ENCODE peak calls at places on chromosomes 5 and 9, in nine cellular contexts. A, N, J, S, K, V, Y, H and Q are unnamed samples.

GRCh38 chr5:54792611-54793404 is 192.6 kb downstream of the ESM1 start:
- DNase-seq in A (no peak), N (no peak), J (no peak), S (no peak), K (peak), V (no peak), Y (no peak), H (no peak), Q (no peak)

GRCh38 chr5:137791387-137791786 is 37.2 kb upstream of the HNRNPA0 start:
- DNase-seq in A (no peak), N (no peak), J (no peak), S (no peak), K (no peak), V (no peak), Y (no peak), H (no peak), Q (no peak)

GRCh38 chr5:8013951-8014844 is 145.2 kb downstream of the MTRR start:
- DNase-seq in A (no peak), N (no peak), J (no peak), S (no peak), K (no peak), V (no peak), Y (no peak), H (no peak), Q (no peak)

GRCh38 chr5:9610969-9611368 is 19.2 kb downstream of the TAS2R1 start:
- DNase-seq in A (no peak), N (no peak), J (no peak), S (no peak), K (no peak), V (no peak), Y (no peak), H (no peak), Q (no peak)

GRCh38 chr5:179342577-179342976 is 2.7 kb downstream of the ADAMTS2 start:
- DNase-seq in A (no peak), N (no peak), J (no peak), S (no peak), K (peak), V (no peak), Y (peak), H (no peak), Q (peak)

GRCh38 chr5:160198148-160198545 is 31.2 kb upstream of the FABP6 start:
- DNase-seq in A (no peak), N (no peak), J (no peak), S (no peak), K (no peak), V (no peak), Y (no peak), H (no peak), Q (no peak)

GRCh38 chr9:129556576-129557191 is 64.2 kb downstream of the C9orf50 start:
- DNase-seq in A (no peak), N (no peak), J (no peak), S (no peak), K (no peak), V (no peak), Y (no peak), H (no peak), Q (no peak)

GRCh38 chr5:178240341-178240741 is 7.7 kb upstream of the PHYKPL start:
- DNase-seq in A (no peak), N (no peak), J (no peak), S (no peak), K (no peak), V (no peak), Y (peak), H (no peak), Q (no peak)

GRCh38 chr9:16509946-16510504 is 360.4 kb downstream of the BNC2 start:
- DNase-seq in A (no peak), N (no peak), J (no peak), S (no peak), K (peak), V (no peak), Y (no peak), H (no peak), Q (no peak)

GRCh38 chr9:135890190-135890861 is 17.0 kb downstream of the CAMSAP1 start:
- DNase-seq in A (no peak), N (peak), J (no peak), S (no peak), K (no peak), V (peak), Y (no peak), H (no peak), Q (no peak)

GRCh38 chr5:160166069-160166972 is 47.1 kb upstream of the PWWP2A start:
- DNase-seq in A (no peak), N (no peak), J (no peak), S (no peak), K (no peak), V (no peak), Y (no peak), H (no peak), Q (no peak)

GRCh38 chr9:136646827-136647711 is 15.6 kb upstream of the EGFL7 start:
- DNase-seq in A (no peak), N (peak), J (peak), S (no peak), K (no peak), V (no peak), Y (peak), H (peak), Q (no peak)

GRCh38 chr5:35129921-35130485 is 82.3 kb upstream of the AGXT2 start:
- DNase-seq in A (no peak), N (no peak), J (no peak), S (peak), K (peak), V (peak), Y (no peak), H (no peak), Q (no peak)

GRCh38 chr5:96091874-96092273 is 130.2 kb upstream of the ELL2 start:
- DNase-seq in A (no peak), N (no peak), J (no peak), S (no peak), K (no peak), V (no peak), Y (no peak), H (no peak), Q (no peak)

GRCh38 chr9:71904076-71904475 is 6.9 kb downstream of the ABHD17B start:
- DNase-seq in A (no peak), N (no peak), J (no peak), S (no peak), K (no peak), V (no peak), Y (no peak), H (no peak), Q (no peak)

GRCh38 chr5:128782446-128782845 is 182.8 kb upstream of the SLC27A6 start:
- DNase-seq in A (no peak), N (peak), J (peak), S (peak), K (peak), V (peak), Y (no peak), H (no peak), Q (peak)

GRCh38 chr5:136814621-136815378 is 449.5 kb upstream of the TRPC7 start:
- DNase-seq in A (no peak), N (no peak), J (no peak), S (peak), K (peak), V (no peak), Y (no peak), H (no peak), Q (peak)

GRCh38 chr5:165138261-165138660 is 1632.8 kb downstream of the MAT2B start:
- DNase-seq in A (no peak), N (no peak), J (no peak), S (no peak), K (no peak), V (no peak), Y (no peak), H (no peak), Q (no peak)

GRCh38 chr5:112529525-112529924 is 110.4 kb upstream of the EPB41L4A start:
- DNase-seq in A (no peak), N (no peak), J (no peak), S (no peak), K (peak), V (no peak), Y (no peak), H (no peak), Q (no peak)

GRCh38 chr5:31809037-31809910 is 170.3 kb downstream of the PDZD2 start:
- DNase-seq in A (peak), N (peak), J (peak), S (peak), K (peak), V (peak), Y (peak), H (peak), Q (peak)

GRCh38 chr5:77630246-77631165 is 8.0 kb downstream of the OTP start:
- DNase-seq in A (peak), N (peak), J (no peak), S (peak), K (no peak), V (no peak), Y (peak), H (peak), Q (no peak)

GRCh38 chr9:137406876-137407589 is 15.9 kb downstream of the EXD3 start:
- DNase-seq in A (peak), N (peak), J (peak), S (peak), K (peak), V (peak), Y (peak), H (peak), Q (no peak)

GRCh38 chr9:116870566-116870965 is 183.5 kb downstream of the TRIM32 start:
- DNase-seq in A (peak), N (peak), J (no peak), S (peak), K (no peak), V (no peak), Y (no peak), H (peak), Q (no peak)

GRCh38 chr5:129820-130219 is 37.9 kb downstream of the PLEKHG4B start:
- DNase-seq in A (no peak), N (no peak), J (no peak), S (no peak), K (peak), V (no peak), Y (no peak), H (no peak), Q (peak)

GRCh38 chr5:35852084-35852734 is 4.5 kb upstream of the IL7R start:
- DNase-seq in A (peak), N (peak), J (no peak), S (no peak), K (peak), V (no peak), Y (no peak), H (no peak), Q (no peak)

GRCh38 chr5:139877129-139877597 is 81.6 kb downstream of the PSD2 start:
- DNase-seq in A (no peak), N (no peak), J (no peak), S (no peak), K (no peak), V (no peak), Y (no peak), H (no peak), Q (no peak)

GRCh38 chr9:88567870-88568269 is 32.9 kb downstream of the NXNL2 start:
- DNase-seq in A (no peak), N (no peak), J (no peak), S (no peak), K (no peak), V (no peak), Y (no peak), H (no peak), Q (no peak)

GRCh38 chr9:71692337-71692736 is 76.0 kb downstream of the CEMIP2 start:
- DNase-seq in A (no peak), N (no peak), J (no peak), S (peak), K (peak), V (no peak), Y (no peak), H (no peak), Q (no peak)

GRCh38 chr9:7784472-7784871 is 15.1 kb downstream of the DMAC1 start:
- DNase-seq in A (no peak), N (no peak), J (no peak), S (no peak), K (no peak), V (no peak), Y (no peak), H (no peak), Q (no peak)

GRCh38 chr5:38468202-38468656 is 88.2 kb downstream of the LIFR start:
- DNase-seq in A (peak), N (no peak), J (no peak), S (no peak), K (peak), V (peak), Y (no peak), H (no peak), Q (peak)

GRCh38 chr5:17042041-17042440 is 106.0 kb upstream of the MYO10 start:
- DNase-seq in A (no peak), N (no peak), J (no peak), S (no peak), K (no peak), V (no peak), Y (no peak), H (no peak), Q (no peak)
- TF ChIP-seq CTCF in A (no peak), N (no peak), J (no peak), S (no peak), K (no peak), V (no peak), Y (no peak), H (no peak), Q (no peak)

GRCh38 chr5:52604151-52604550 is 183.6 kb upstream of the ITGA1 start:
- DNase-seq in A (no peak), N (no peak), J (no peak), S (no peak), K (no peak), V (no peak), Y (no peak), H (no peak), Q (no peak)

GRCh38 chr5:52605992-52606321 is 181.8 kb upstream of the ITGA1 start:
- DNase-seq in A (no peak), N (peak), J (no peak), S (no peak), K (no peak), V (no peak), Y (no peak), H (no peak), Q (no peak)

GRCh38 chr5:52607425-52607824 is 180.3 kb upstream of the ITGA1 start:
- DNase-seq in A (no peak), N (no peak), J (no peak), S (no peak), K (no peak), V (no peak), Y (no peak), H (no peak), Q (no peak)

GRCh38 chr5:52603742-52604141 is 184.0 kb upstream of the ITGA1 start:
- DNase-seq in A (no peak), N (no peak), J (no peak), S (no peak), K (no peak), V (no peak), Y (no peak), H (no peak), Q (no peak)

DNA sequence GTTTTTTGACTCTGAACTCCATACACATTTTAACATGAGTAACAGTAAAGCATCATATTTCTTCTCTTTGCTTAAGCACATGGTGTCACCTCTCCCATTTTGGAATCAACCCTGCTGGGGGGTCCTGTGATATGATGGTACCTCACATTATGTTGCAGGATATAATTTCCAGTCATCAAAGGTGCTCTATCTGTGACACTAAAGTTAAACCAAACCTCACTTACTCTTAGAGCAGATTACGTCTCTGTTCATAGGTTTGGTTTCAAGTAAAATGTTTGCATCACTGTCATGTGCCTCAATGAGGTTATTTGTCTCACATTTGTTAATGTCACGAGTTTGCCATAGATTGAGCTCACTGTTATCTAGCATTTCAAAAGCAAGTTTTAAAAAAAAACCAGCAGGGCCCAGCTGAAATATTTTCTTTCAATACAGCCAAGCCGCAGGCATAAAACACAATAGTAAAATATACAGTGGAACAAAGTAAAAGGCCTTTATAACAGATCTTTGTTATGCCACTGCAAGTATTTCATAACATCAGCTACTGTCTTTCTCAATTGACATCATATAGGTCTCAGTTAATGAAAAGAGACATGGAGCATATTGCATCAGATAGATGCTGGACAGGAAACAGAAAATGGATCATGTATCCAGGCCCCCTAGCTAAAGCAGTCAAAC is 182.3 kb upstream of the ITGA1 start:
- DNase-seq in A (no peak), N (no peak), J (no peak), S (no peak), K (peak), V (no peak), Y (no peak), H (no peak), Q (no peak)
- H3K4me3 ChIP-seq in A (no peak), N (no peak), J (no peak), S (no peak), K (no peak), V (no peak), Y (no peak), H (no peak), Q (no peak)

GRCh38 chr9:24051587-24051986 is 225.5 kb upstream of the ELAVL2 start:
- DNase-seq in A (no peak), N (no peak), J (no peak), S (no peak), K (no peak), V (no peak), Y (no peak), H (no peak), Q (no peak)
- TF ChIP-seq CTCF in A (no peak), N (no peak), J (no peak), S (no peak), K (no peak), V (no peak), Y (no peak), H (no peak), Q (no peak)

DNA sequence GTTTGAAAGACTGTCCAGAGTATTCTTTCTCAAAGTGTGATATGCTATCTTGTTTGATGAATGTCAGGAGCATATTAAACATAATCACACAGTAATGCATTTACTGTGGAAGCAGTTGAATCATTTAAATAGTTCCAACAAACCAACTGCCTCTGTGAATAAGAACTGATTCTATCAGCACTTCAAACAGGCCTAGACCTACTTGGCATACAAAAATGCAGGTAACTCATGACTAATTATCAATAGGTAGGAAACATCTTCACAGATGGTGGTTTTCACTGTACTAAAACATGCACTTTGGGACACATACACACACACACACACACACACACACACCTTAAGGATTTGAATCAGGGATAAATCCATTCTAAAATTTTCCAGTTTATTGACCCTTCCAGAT is 91.2 kb upstream of the SNX2 start:
- DNase-seq in A (no peak), N (no peak), J (no peak), S (no peak), K (no peak), V (no peak), Y (no peak), H (no peak), Q (no peak)
- H3K4me3 ChIP-seq in A (no peak), N (no peak), J (no peak), S (no peak), K (no peak), V (no peak), Y (no peak), H (no peak), Q (no peak)

GRCh38 chr5:157463621-157464407 is 3.8 kb downstream of the NIPAL4 start:
- DNase-seq in A (no peak), N (no peak), J (no peak), S (no peak), K (no peak), V (peak), Y (no peak), H (no peak), Q (no peak)
- TF ChIP-seq CTCF in A (no peak), N (no peak), J (no peak), S (no peak), K (no peak), V (no peak), Y (no peak), H (no peak), Q (no peak)